ENCODE peak calls at places on chromosomes 11 and 22, in five cellular contexts. Z is endodermal cell, F is adrenal gland, K is body of pancreas, Y is spleen. B is an unnamed sample. For H3K36me3, the result is how much of the 10 kb centered on the place peaks cover.

GRCh38 chr11:35235944-35236666 is 97.1 kb downstream of the CD44 start:
- DNase-seq in Z (no peak), K (peak), Y (no peak), F (no peak), B (no peak)

GRCh38 chr11:27058456-27058855 is 17.8 kb downstream of the BBOX1 start:
- DNase-seq in Z (no peak), F (no peak), Y (no peak), K (no peak), B (peak)

GRCh38 chr11:121451982-121452608 is at the start of gene SORL1:
- DNase-seq in Z (peak), Y (peak), K (peak), F (peak), B (no peak)

GRCh38 chr11:26749927-26750326 is 28.1 kb upstream of the SLC5A12 start:
- DNase-seq in Z (no peak), Y (no peak), F (no peak), K (no peak), B (no peak)

GRCh38 chr11:14974723-14975587 is 2.8 kb upstream of the CALCA start:
- DNase-seq in Z (peak), Y (peak), K (peak), F (no peak), B (no peak)

GRCh38 chr22:21946262-21946925 is 6.3 kb downstream of the PPM1F start:
- DNase-seq in K (no peak), F (no peak), Y (peak), Z (no peak), B (no peak)

GRCh38 chr11:62013266-62014157 is 46.1 kb upstream of the FTH1 start:
- DNase-seq in Y (peak), K (no peak), F (no peak), Z (no peak), B (no peak)

GRCh38 chr11:132423266-132423665 is 1052.9 kb downstream of the NTM start:
- DNase-seq in F (no peak), K (no peak), Z (no peak), Y (no peak), B (no peak)

GRCh38 chr22:35219012-35219411 is 38.3 kb upstream of the HMGXB4 start:
- DNase-seq in Y (no peak), F (no peak), K (no peak), Z (peak), B (peak)

GRCh38 chr11:33158596-33158995 is 2.7 kb downstream of the CSTF3 start:
- DNase-seq in Z (no peak), F (no peak), Y (no peak), K (no peak), B (no peak)

GRCh38 chr11:96214745-96215093 is 128.3 kb downstream of the MAML2 start:
- DNase-seq in F (no peak), K (no peak), Y (no peak), Z (no peak), B (no peak)

GRCh38 chr11:32118025-32118974 is 27.4 kb downstream of the RCN1 start:
- DNase-seq in K (no peak), F (peak), Z (no peak), Y (no peak), B (no peak)

GRCh38 chr11:43567396-43567975 is 113.1 kb upstream of the HSD17B12 start:
- DNase-seq in Z (peak), F (no peak), Y (no peak), K (no peak), B (no peak)

GRCh38 chr22:23401111-23401909 is 178.8 kb downstream of the IGLL1 start:
- DNase-seq in Z (no peak), F (no peak), Y (no peak), K (no peak), B (peak)

GRCh38 chr11:74966651-74967050 is 17.6 kb downstream of the SPCS2 start:
- DNase-seq in K (no peak), F (no peak), Z (no peak), Y (no peak), B (no peak)

GRCh38 chr11:111905391-111905790 is 6.2 kb downstream of the CRYAB start:
- DNase-seq in F (no peak), K (no peak), Y (no peak), Z (no peak), B (no peak)

GRCh38 chr11:36672815-36673450 is 74.9 kb upstream of the RAG2 start:
- DNase-seq in K (peak), Y (no peak), F (no peak), Z (no peak), B (no peak)

GRCh38 chr11:17812286-17813187 is 78.0 kb downstream of the KCNC1 start:
- DNase-seq in Y (no peak), K (no peak), F (no peak), Z (no peak), B (no peak)

GRCh38 chr11:20036625-20037335 is 123.5 kb downstream of the DBX1 start:
- DNase-seq in K (no peak), Y (no peak), F (no peak), Z (no peak), B (no peak)

GRCh38 chr11:59669611-59670009 is 773 bp upstream of the PATL1 start:
- DNase-seq in Y (peak), Z (no peak), K (no peak), F (peak), B (no peak)

GRCh38 chr11:118342503-118343161 is at the start of gene CD3D:
- DNase-seq in K (no peak), Y (no peak), Z (peak), F (no peak), B (no peak)

DNA sequence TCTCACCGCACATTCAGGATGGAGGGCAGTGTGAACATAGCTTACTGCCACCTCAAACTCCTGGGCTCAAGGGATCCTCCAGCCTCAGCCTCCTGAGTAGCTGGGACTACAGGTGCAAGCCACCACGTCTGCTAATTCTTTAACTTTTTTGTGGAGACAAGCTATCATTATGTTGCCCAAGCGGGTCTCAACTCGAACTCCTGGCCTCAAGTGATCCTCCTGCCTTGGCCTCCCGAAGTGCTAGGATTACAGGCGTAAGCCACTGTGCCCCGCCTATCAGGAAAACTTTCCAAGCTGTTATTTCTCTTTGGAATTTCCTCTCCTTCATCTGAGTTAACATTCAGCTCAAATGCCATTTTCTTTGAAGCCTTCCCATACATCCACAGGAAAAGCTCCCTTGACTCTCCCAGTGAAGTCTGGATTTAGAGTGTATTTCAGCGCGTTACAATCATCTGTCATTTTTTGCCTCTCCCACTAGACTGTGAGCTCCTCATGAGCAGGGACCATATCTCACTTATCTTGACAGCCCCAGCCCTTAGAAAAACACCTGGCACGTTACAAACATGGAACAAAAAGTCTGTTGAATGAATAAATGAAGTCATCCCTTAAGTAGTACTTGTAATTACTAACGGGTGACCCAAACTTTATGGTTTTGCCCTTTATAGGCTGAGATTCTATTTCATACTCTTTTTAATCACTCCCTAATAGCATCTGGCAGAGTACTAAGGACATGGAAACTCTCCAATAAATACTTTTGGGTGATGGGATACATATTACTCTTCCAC is 2.2 kb downstream of the MRTFA start:
- DNase-seq in K (no peak), Z (peak), Y (no peak), F (no peak), B (no peak)
- H3K4me3 ChIP-seq in K (no peak), Z (peak), Y (no peak), F (no peak), B (peak)

DNA sequence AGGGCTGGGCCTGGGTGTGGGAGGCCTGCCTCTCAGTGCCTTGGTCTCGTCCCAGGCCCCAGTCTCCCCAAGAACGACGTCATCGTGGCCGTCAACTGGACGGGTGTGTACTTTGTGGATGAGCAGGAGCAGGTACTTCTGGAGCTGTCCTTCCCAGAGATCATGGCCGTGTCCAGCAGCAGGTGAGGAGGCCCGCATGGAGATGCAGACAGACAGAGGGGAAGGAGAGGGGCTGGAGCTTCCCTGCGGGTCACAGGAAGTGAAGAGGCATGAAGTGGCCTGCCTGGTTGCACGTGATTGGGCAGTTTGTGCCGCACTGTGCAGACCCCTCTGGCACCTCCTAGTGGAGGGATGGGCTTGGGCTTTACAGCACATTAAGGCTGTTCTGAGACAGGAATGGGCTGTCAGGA is 70.4 kb downstream of the MYO7A start:
- DNase-seq in Y (peak), K (no peak), Z (peak), F (no peak), B (no peak)
- TF ChIP-seq CTCF in Y (no peak), K (no peak), Z (peak), F (no peak), B (peak)

DNA sequence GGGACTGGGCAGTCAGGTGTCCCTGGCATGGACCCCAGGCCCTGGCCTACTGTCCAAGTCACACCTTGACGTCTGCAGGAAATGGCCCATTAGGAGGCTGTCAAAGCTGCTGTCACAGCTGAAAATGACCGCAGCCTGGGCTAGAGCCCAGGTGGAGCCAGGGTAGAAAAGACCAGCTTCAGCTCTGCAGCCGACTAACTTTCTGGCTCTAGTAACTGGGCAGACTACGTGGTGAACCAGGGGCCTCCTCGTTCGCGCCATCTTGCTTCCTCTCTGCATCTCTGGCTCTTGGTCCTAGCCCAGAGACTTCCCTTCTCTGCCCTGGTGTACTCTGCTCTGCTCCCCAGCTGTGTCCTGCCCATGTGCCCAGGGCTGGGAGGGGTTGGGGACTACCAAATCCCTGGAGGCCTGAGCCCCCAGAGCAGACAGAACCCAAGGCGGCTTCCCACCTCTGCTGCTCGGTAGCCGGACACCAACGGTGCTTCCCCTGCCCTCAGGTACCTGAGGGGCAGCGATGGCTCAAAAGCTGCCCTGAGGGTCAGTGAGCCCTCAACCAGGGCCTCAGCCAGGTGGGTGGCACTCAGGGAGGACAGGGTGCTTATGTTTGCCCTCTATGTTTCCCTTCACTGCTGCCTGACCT is 19.7 kb downstream of the SART1 start:
- DNase-seq in Y (no peak), K (no peak), Z (no peak), F (no peak), B (no peak)
- H3K36me3 ChIP-seq in Y (under half), K (under half), Z (under half), F (under half), B (under half)

GRCh38 chr22:31945971-31946680 is 1.8 kb downstream of the YWHAH start:
- DNase-seq in Y (peak), K (no peak), Z (no peak), F (no peak), B (no peak)

GRCh38 chr22:31948002-31948401 is 3.7 kb downstream of the YWHAH start:
- DNase-seq in Z (no peak), K (peak), Y (peak), F (no peak), B (no peak)

GRCh38 chr22:31944700-31945477 is 554 bp downstream of the YWHAH start:
- DNase-seq in Y (peak), F (peak), Z (peak), K (peak), B (no peak)

GRCh38 chr22:31945478-31945815 is 1.1 kb downstream of the YWHAH start:
- DNase-seq in F (no peak), Y (no peak), Z (no peak), K (no peak), B (no peak)

GRCh38 chr22:31947296-31947695 is 3.0 kb downstream of the YWHAH start:
- DNase-seq in F (no peak), Y (no peak), Z (no peak), K (peak), B (no peak)
- H3K4me3 ChIP-seq in F (no peak), Y (peak), Z (peak), K (no peak), B (no peak)

B was measured in BJ.